ENCODE peak calls at places on chromosomes 6 and 20, in ten cellular contexts. One of them, this sample, is unnamed.

GRCh38 chr6:77178821-77179220 is 284.5 kb downstream of the HTR1B start:
- DNase-seq in right lobe of liver: no peak
- DNase-seq in GM23338: no peak
- DNase-seq in HCT116: no peak
- DNase-seq in sigmoid colon: no peak
- DNase-seq in stomach: no peak
- DNase-seq in thoracic aorta: no peak
- DNase-seq in kidney: no peak
- DNase-seq in foreskin keratinocyte: peak; percentile 22
- DNase-seq in GM20000: no peak
- DNase-seq in this sample: peak; percentile 73

GRCh38 chr6:87968435-87969278 is 79.0 kb upstream of the SPACA1 start:
- DNase-seq in right lobe of liver: no peak
- DNase-seq in GM23338: peak; percentile 55
- DNase-seq in HCT116: no peak
- DNase-seq in sigmoid colon: no peak
- DNase-seq in stomach: peak; percentile 26
- DNase-seq in thoracic aorta: no peak
- DNase-seq in kidney: peak; percentile 61
- DNase-seq in foreskin keratinocyte: no peak
- DNase-seq in GM20000: peak; percentile 12
- DNase-seq in this sample: no peak

GRCh38 chr20:34558320-34559202 is at the start of gene MAP1LC3A:
- DNase-seq in right lobe of liver: peak; percentile 98
- DNase-seq in GM23338: peak; percentile 98
- DNase-seq in HCT116: no peak
- DNase-seq in sigmoid colon: peak; percentile 99
- DNase-seq in stomach: peak; percentile 97
- DNase-seq in thoracic aorta: peak; percentile 90
- DNase-seq in kidney: peak; percentile 98
- DNase-seq in foreskin keratinocyte: peak; percentile 38
- DNase-seq in GM20000: peak; percentile 97
- DNase-seq in this sample: peak; percentile 86

GRCh38 chr6:14704383-14705271 is 541.2 kb upstream of the JARID2 start:
- DNase-seq in right lobe of liver: no peak
- DNase-seq in GM23338: no peak
- DNase-seq in HCT116: no peak
- DNase-seq in sigmoid colon: no peak
- DNase-seq in stomach: no peak
- DNase-seq in thoracic aorta: no peak
- DNase-seq in kidney: no peak
- DNase-seq in foreskin keratinocyte: no peak
- DNase-seq in GM20000: no peak
- DNase-seq in this sample: no peak

GRCh38 chr20:25236450-25237304 is 11.2 kb upstream of the PYGB start:
- DNase-seq in right lobe of liver: no peak
- DNase-seq in GM23338: no peak
- DNase-seq in HCT116: no peak
- DNase-seq in sigmoid colon: no peak
- DNase-seq in stomach: no peak
- DNase-seq in thoracic aorta: no peak
- DNase-seq in kidney: no peak
- DNase-seq in foreskin keratinocyte: no peak
- DNase-seq in GM20000: no peak
- DNase-seq in this sample: no peak

GRCh38 chr6:46323966-46324622 is 153.3 kb upstream of the ENPP5 start:
- DNase-seq in right lobe of liver: no peak
- DNase-seq in GM23338: no peak
- DNase-seq in HCT116: no peak
- DNase-seq in sigmoid colon: no peak
- DNase-seq in stomach: no peak
- DNase-seq in thoracic aorta: no peak
- DNase-seq in kidney: no peak
- DNase-seq in foreskin keratinocyte: no peak
- DNase-seq in GM20000: no peak
- DNase-seq in this sample: no peak

GRCh38 chr6:130839379-130839778 is 12.2 kb downstream of the SMLR1 start:
- DNase-seq in right lobe of liver: no peak
- DNase-seq in GM23338: peak; percentile 34
- DNase-seq in HCT116: no peak
- DNase-seq in sigmoid colon: no peak
- DNase-seq in stomach: no peak
- DNase-seq in thoracic aorta: no peak
- DNase-seq in kidney: no peak
- DNase-seq in foreskin keratinocyte: no peak
- DNase-seq in GM20000: no peak
- DNase-seq in this sample: no peak

GRCh38 chr6:131250121-131250520 is 114.9 kb downstream of the AKAP7 start:
- DNase-seq in right lobe of liver: peak; percentile 70
- DNase-seq in GM23338: peak; percentile 77
- DNase-seq in HCT116: no peak
- DNase-seq in sigmoid colon: peak; percentile 65
- DNase-seq in stomach: peak; percentile 58
- DNase-seq in thoracic aorta: no peak
- DNase-seq in kidney: peak; percentile 69
- DNase-seq in foreskin keratinocyte: no peak
- DNase-seq in GM20000: peak; percentile 2
- DNase-seq in this sample: no peak

GRCh38 chr20:47258745-47259695 is 97.5 kb downstream of the ZMYND8 start:
- DNase-seq in right lobe of liver: no peak
- DNase-seq in GM23338: no peak
- DNase-seq in HCT116: no peak
- DNase-seq in sigmoid colon: no peak
- DNase-seq in stomach: no peak
- DNase-seq in thoracic aorta: peak; percentile 29
- DNase-seq in kidney: peak; percentile 79
- DNase-seq in foreskin keratinocyte: no peak
- DNase-seq in GM20000: peak; percentile 67
- DNase-seq in this sample: no peak

GRCh38 chr20:2451422-2451821 is 19.2 kb downstream of the SNRPB start:
- DNase-seq in right lobe of liver: no peak
- DNase-seq in GM23338: no peak
- DNase-seq in HCT116: no peak
- DNase-seq in sigmoid colon: no peak
- DNase-seq in stomach: no peak
- DNase-seq in thoracic aorta: no peak
- DNase-seq in kidney: no peak
- DNase-seq in foreskin keratinocyte: no peak
- DNase-seq in GM20000: no peak
- DNase-seq in this sample: no peak

DNA sequence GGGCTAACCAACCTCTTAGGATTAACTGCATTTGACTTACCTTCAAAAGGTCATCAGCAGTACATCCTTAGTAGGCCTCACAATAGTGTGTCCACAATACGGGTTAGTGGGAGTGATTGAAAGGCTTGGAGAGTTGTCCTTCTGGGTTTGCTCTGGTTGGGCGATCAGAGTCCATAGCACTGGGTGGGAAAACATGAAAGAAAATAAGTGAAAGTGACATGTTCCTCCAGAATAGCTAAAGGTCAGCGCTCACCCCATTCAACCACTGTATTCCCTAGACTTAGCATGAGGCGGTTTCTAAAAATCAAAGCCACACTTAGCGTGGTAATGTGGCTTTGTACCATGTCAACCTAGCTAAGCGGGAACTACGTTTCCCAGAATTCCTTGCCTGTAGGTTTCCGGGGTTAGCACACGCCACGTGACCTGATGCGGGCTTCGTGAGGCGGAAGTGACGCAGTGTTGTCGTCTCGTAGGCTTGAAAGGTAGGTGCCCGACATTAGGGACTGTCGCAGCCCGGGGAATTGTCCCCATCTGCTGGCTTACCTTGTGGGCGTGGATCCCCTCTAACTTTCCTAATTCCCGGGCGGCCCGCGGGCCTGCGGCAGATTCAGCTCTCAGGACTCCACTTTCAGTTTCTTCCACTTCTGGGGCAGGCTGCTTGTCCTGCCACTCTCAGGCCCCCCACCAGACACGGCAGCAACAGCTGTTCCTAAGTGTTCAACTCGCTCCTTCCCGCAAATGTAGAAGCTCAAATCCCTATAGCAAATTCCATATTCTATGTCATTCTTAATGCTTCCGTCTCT is 19.8 kb upstream of the SCP2D1 start:
- DNase-seq in right lobe of liver: peak; percentile 93
- DNase-seq in GM23338: peak; percentile 96
- DNase-seq in HCT116: peak; percentile 91
- DNase-seq in sigmoid colon: peak; percentile 94
- DNase-seq in stomach: peak; percentile 92
- DNase-seq in thoracic aorta: peak; percentile 83
- DNase-seq in kidney: peak; percentile 96
- DNase-seq in foreskin keratinocyte: peak; percentile 61
- DNase-seq in GM20000: peak; percentile 85
- DNase-seq in this sample: peak; percentile 76
- TF ChIP-seq CTCF in right lobe of liver: no peak
- TF ChIP-seq CTCF in GM23338: peak; percentile 48
- TF ChIP-seq CTCF in HCT116: no peak
- TF ChIP-seq CTCF in sigmoid colon: no peak
- TF ChIP-seq CTCF in stomach: no peak
- TF ChIP-seq CTCF in thoracic aorta: no peak
- TF ChIP-seq CTCF in kidney: peak; percentile 10
- TF ChIP-seq CTCF in foreskin keratinocyte: peak; percentile 18
- TF ChIP-seq CTCF in GM20000: peak; percentile 11
- TF ChIP-seq CTCF in this sample: no peak

GRCh38 chr6:79084693-79085092 is 6.6 kb upstream of the PHIP start:
- DNase-seq in right lobe of liver: no peak
- DNase-seq in GM23338: no peak
- DNase-seq in HCT116: no peak
- DNase-seq in sigmoid colon: no peak
- DNase-seq in stomach: no peak
- DNase-seq in thoracic aorta: no peak
- DNase-seq in kidney: no peak
- DNase-seq in foreskin keratinocyte: no peak
- DNase-seq in GM20000: no peak
- DNase-seq in this sample: no peak

GRCh38 chr6:79094938-79095337 is 16.9 kb upstream of the PHIP start:
- DNase-seq in right lobe of liver: no peak
- DNase-seq in GM23338: no peak
- DNase-seq in HCT116: no peak
- DNase-seq in sigmoid colon: no peak
- DNase-seq in stomach: no peak
- DNase-seq in thoracic aorta: no peak
- DNase-seq in kidney: no peak
- DNase-seq in foreskin keratinocyte: no peak
- DNase-seq in GM20000: no peak
- DNase-seq in this sample: no peak

DNA sequence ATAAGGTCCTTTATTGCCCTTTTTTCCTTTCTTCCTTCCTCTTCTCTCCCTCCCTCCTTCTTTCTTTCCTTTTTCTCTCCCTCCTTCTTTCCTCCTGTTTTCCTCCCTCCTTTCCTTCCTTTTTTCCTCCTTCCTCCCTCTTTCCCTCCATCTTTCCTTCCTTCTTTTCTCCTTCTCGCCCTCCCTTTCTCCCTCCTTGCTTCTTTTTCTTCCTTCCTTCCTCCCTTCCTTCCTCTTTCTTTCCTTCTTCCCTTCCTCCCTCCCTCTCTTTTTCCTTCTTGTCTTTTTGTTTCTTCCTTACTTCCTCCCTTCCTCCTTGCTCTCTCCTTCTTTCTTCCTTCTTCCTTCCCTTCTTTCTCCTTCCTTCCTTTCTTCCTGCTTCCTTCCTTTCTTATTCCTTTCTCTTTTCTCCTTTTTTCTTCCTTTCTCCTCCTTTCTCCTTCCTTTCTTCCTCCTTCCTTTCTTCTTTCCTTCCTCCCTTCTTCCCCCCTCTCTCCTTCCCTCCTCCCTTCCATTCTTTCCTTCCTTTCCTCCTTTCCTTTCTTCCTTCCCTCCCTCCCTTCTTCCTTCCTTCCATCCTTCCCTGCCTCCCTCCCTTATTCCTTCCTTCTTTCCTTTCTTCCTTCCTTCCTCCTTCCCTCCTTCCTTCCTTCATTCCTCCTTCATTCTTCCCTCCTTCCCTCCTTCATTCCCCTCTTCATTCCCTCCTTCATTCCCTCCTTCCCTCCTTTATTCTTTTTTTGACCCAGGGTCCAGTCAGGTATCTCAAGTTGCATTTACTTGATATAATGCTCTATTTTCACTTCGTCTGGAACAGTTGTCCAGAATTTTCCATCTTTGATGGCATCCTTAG is 11.7 kb upstream of the PHIP start:
- DNase-seq in right lobe of liver: no peak
- DNase-seq in GM23338: no peak
- DNase-seq in HCT116: no peak
- DNase-seq in sigmoid colon: no peak
- DNase-seq in stomach: no peak
- DNase-seq in thoracic aorta: no peak
- DNase-seq in kidney: no peak
- DNase-seq in foreskin keratinocyte: no peak
- DNase-seq in GM20000: no peak
- DNase-seq in this sample: no peak
- TF ChIP-seq CTCF in right lobe of liver: no peak
- TF ChIP-seq CTCF in GM23338: no peak
- TF ChIP-seq CTCF in HCT116: no peak
- TF ChIP-seq CTCF in sigmoid colon: no peak
- TF ChIP-seq CTCF in stomach: no peak
- TF ChIP-seq CTCF in thoracic aorta: no peak
- TF ChIP-seq CTCF in kidney: no peak
- TF ChIP-seq CTCF in foreskin keratinocyte: no peak
- TF ChIP-seq CTCF in GM20000: no peak
- TF ChIP-seq CTCF in this sample: no peak

DNA sequence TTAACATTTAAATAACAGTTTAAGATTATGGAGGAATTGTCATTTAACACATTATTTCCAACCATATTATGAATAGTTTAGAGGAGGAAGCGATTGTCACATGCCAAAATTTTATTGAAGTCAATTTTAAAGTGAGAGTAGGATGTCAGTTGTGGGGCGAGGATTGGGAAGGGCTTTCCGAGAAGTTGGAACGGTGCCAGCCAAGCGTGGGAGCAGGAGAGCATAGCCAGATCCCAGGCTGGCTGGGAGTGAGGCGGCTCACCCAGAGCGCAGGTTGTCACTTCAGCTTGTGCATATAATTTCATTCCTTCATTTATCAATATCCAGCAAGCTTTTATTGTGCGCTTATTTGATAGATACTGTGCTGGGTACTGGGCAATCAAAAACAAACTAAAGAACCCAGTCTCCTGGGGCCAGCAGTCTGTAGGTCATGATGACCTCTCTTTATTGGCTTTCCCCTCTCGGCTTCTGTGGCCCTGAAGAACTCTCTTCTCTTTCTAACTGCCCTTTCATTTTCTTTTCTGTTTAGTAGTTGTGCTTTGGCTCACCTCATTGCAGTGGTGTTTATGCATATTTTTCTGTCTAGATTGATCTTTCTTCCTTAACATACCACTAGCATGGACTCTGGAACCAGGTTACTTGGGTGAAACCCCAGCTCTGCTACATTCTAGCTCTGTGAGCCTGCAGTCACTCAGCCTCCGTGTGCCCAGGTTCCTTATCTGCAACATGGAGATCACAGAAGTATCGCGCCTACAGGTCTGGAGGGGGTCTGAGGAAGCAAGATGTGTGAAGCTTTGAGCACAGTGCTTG is 6.4 kb downstream of the CEP43 start:
- DNase-seq in right lobe of liver: no peak
- DNase-seq in GM23338: no peak
- DNase-seq in HCT116: no peak
- DNase-seq in sigmoid colon: peak; percentile 71
- DNase-seq in stomach: peak; percentile 63
- DNase-seq in thoracic aorta: no peak
- DNase-seq in kidney: peak; percentile 75
- DNase-seq in foreskin keratinocyte: no peak
- DNase-seq in GM20000: no peak
- DNase-seq in this sample: no peak
- TF ChIP-seq CTCF in right lobe of liver: no peak
- TF ChIP-seq CTCF in GM23338: no peak
- TF ChIP-seq CTCF in HCT116: no peak
- TF ChIP-seq CTCF in sigmoid colon: no peak
- TF ChIP-seq CTCF in stomach: no peak
- TF ChIP-seq CTCF in thoracic aorta: no peak
- TF ChIP-seq CTCF in kidney: no peak
- TF ChIP-seq CTCF in foreskin keratinocyte: no peak
- TF ChIP-seq CTCF in GM20000: no peak
- TF ChIP-seq CTCF in this sample: no peak

GRCh38 chr20:62405108-62405980 is 1.7 kb downstream of the CABLES2 start:
- DNase-seq in right lobe of liver: peak; percentile 78
- DNase-seq in GM23338: peak; percentile 76
- DNase-seq in HCT116: no peak
- DNase-seq in sigmoid colon: peak; percentile 89
- DNase-seq in stomach: peak; percentile 54
- DNase-seq in thoracic aorta: no peak
- DNase-seq in kidney: no peak
- DNase-seq in foreskin keratinocyte: no peak
- DNase-seq in GM20000: no peak
- DNase-seq in this sample: peak; percentile 37
- TF ChIP-seq CTCF in right lobe of liver: peak; percentile 33
- TF ChIP-seq CTCF in GM23338: peak; percentile 82
- TF ChIP-seq CTCF in HCT116: peak; percentile 58
- TF ChIP-seq CTCF in sigmoid colon: no peak
- TF ChIP-seq CTCF in stomach: peak; percentile 23
- TF ChIP-seq CTCF in thoracic aorta: peak; percentile 58
- TF ChIP-seq CTCF in kidney: peak; percentile 62
- TF ChIP-seq CTCF in foreskin keratinocyte: peak; percentile 50
- TF ChIP-seq CTCF in GM20000: no peak
- TF ChIP-seq CTCF in this sample: peak; percentile 63